ENCODE peak calls at places on chromosomes 2 and 18, in nine cellular contexts. One of them, this sample, is unnamed. For H3K4me1, the result is how much of the 10 kb centered on the place peaks cover.

GRCh38 chr2:12928197-12928596 is 211.5 kb downstream of the TRIB2 start:
- DNase-seq in hepatocyte: peak
- DNase-seq in neural progenitor cell: no peak
- DNase-seq in GM23248: peak
- DNase-seq in OCI-LY7: no peak
- DNase-seq in GM23338: no peak
- DNase-seq in PC-3: peak
- DNase-seq in HCT116: no peak
- DNase-seq in SK-N-SH: peak
- DNase-seq in this sample: no peak

GRCh38 chr18:45764000-45764686 is 40.2 kb downstream of the SLC14A1 start:
- DNase-seq in hepatocyte: no peak
- DNase-seq in neural progenitor cell: no peak
- DNase-seq in GM23248: no peak
- DNase-seq in OCI-LY7: no peak
- DNase-seq in GM23338: no peak
- DNase-seq in PC-3: peak
- DNase-seq in HCT116: no peak
- DNase-seq in SK-N-SH: no peak
- DNase-seq in this sample: no peak

GRCh38 chr2:73291093-73291460 is 2.3 kb downstream of the EGR4 start:
- DNase-seq in hepatocyte: peak
- DNase-seq in neural progenitor cell: peak
- DNase-seq in GM23248: peak
- DNase-seq in OCI-LY7: no peak
- DNase-seq in GM23338: peak
- DNase-seq in PC-3: peak
- DNase-seq in HCT116: no peak
- DNase-seq in SK-N-SH: peak
- DNase-seq in this sample: peak

GRCh38 chr2:133972786-133973185 is 281.1 kb upstream of the MGAT5 start:
- DNase-seq in hepatocyte: no peak
- DNase-seq in neural progenitor cell: no peak
- DNase-seq in GM23248: peak
- DNase-seq in OCI-LY7: no peak
- DNase-seq in GM23338: no peak
- DNase-seq in PC-3: no peak
- DNase-seq in HCT116: no peak
- DNase-seq in SK-N-SH: no peak
- DNase-seq in this sample: no peak

GRCh38 chr18:49697757-49698595 is 115.4 kb downstream of the ACAA2 start:
- DNase-seq in hepatocyte: no peak
- DNase-seq in neural progenitor cell: peak
- DNase-seq in GM23248: peak
- DNase-seq in OCI-LY7: no peak
- DNase-seq in GM23338: peak
- DNase-seq in PC-3: peak
- DNase-seq in HCT116: no peak
- DNase-seq in SK-N-SH: no peak
- DNase-seq in this sample: no peak

GRCh38 chr18:67402543-67402942 is 114.0 kb downstream of the DSEL start:
- DNase-seq in hepatocyte: no peak
- DNase-seq in neural progenitor cell: no peak
- DNase-seq in GM23248: peak
- DNase-seq in OCI-LY7: no peak
- DNase-seq in GM23338: no peak
- DNase-seq in PC-3: peak
- DNase-seq in HCT116: no peak
- DNase-seq in SK-N-SH: no peak
- DNase-seq in this sample: no peak

GRCh38 chr2:28702415-28702859 is 49.2 kb upstream of the PPP1CB start:
- DNase-seq in hepatocyte: no peak
- DNase-seq in neural progenitor cell: no peak
- DNase-seq in GM23248: no peak
- DNase-seq in OCI-LY7: no peak
- DNase-seq in GM23338: no peak
- DNase-seq in PC-3: no peak
- DNase-seq in HCT116: no peak
- DNase-seq in SK-N-SH: no peak
- DNase-seq in this sample: no peak

GRCh38 chr18:12907258-12907925 is 23.4 kb upstream of the PTPN2 start:
- DNase-seq in hepatocyte: no peak
- DNase-seq in neural progenitor cell: peak
- DNase-seq in GM23248: peak
- DNase-seq in OCI-LY7: no peak
- DNase-seq in GM23338: no peak
- DNase-seq in PC-3: no peak
- DNase-seq in HCT116: no peak
- DNase-seq in SK-N-SH: no peak
- DNase-seq in this sample: no peak

GRCh38 chr2:45169339-45170190 is 160.3 kb upstream of the SIX2 start:
- DNase-seq in hepatocyte: peak
- DNase-seq in neural progenitor cell: peak
- DNase-seq in GM23248: peak
- DNase-seq in OCI-LY7: no peak
- DNase-seq in GM23338: peak
- DNase-seq in PC-3: peak
- DNase-seq in HCT116: no peak
- DNase-seq in SK-N-SH: peak
- DNase-seq in this sample: peak

DNA sequence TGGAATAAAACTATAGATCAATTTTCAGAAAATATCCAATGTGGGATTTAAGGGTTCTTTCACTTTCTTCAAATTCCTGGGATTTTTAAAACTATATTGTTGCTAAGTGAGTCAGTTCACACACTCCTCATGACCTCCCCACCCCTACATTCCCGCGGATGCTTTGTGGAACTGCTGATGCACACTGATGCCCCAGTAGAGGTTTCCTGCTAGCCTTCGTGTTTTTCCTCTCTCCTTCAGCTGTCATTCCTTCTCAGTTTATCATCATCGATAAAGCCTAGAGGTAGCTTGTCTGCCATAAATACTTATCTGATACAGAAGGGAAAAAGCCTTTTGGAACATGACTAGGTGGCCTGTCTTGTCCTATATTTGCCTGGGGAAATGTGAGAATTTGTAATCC is 67.4 kb upstream of the GALNT5 start:
- DNase-seq in hepatocyte: no peak
- DNase-seq in neural progenitor cell: peak
- DNase-seq in GM23248: peak
- DNase-seq in OCI-LY7: no peak
- DNase-seq in GM23338: no peak
- DNase-seq in PC-3: peak
- DNase-seq in HCT116: no peak
- DNase-seq in SK-N-SH: no peak
- DNase-seq in this sample: no peak
- H2AFZ ChIP-seq in hepatocyte: no peak
- H2AFZ ChIP-seq in neural progenitor cell: no peak
- H2AFZ ChIP-seq in GM23248: peak
- H2AFZ ChIP-seq in OCI-LY7: no peak
- H2AFZ ChIP-seq in GM23338: no peak
- H2AFZ ChIP-seq in PC-3: no peak
- H2AFZ ChIP-seq in HCT116: no peak
- H2AFZ ChIP-seq in SK-N-SH: peak
- H2AFZ ChIP-seq in this sample: no peak

GRCh38 chr2:85324639-85325465 is 2.9 kb downstream of the TGOLN2 start:
- DNase-seq in hepatocyte: peak
- DNase-seq in neural progenitor cell: no peak
- DNase-seq in GM23248: peak
- DNase-seq in OCI-LY7: no peak
- DNase-seq in GM23338: no peak
- DNase-seq in PC-3: no peak
- DNase-seq in HCT116: no peak
- DNase-seq in SK-N-SH: no peak
- DNase-seq in this sample: no peak
- H3K4me1 ChIP-seq in hepatocyte: under half
- H3K4me1 ChIP-seq in neural progenitor cell: under half
- H3K4me1 ChIP-seq in GM23248: under half
- H3K4me1 ChIP-seq in OCI-LY7: under half
- H3K4me1 ChIP-seq in GM23338: under half
- H3K4me1 ChIP-seq in PC-3: under half
- H3K4me1 ChIP-seq in HCT116: under half
- H3K4me1 ChIP-seq in SK-N-SH: under half
- H3K4me1 ChIP-seq in this sample: under half

DNA sequence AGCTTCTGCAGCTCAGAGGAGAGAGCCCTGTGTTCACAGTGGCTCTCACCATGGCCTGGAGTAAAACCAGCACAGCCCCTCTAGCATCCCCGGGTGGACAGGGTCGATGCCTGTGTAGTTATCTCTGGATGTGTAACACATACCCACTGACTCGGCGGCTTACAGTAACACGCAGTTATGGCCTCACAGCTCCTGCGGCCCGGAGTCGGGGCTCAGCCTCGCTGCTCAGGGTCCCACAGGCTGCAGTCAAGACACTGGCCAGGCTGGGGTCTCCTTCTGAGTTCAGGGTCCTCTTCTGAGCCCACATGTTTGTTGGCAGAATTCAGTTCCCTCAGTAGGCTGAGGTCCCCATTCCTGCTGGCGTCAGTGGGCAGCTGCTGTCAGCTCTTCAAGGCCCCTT is 2.5 kb upstream of the RAB17 start:
- DNase-seq in hepatocyte: no peak
- DNase-seq in neural progenitor cell: no peak
- DNase-seq in GM23248: no peak
- DNase-seq in OCI-LY7: no peak
- DNase-seq in GM23338: no peak
- DNase-seq in PC-3: no peak
- DNase-seq in HCT116: no peak
- DNase-seq in SK-N-SH: no peak
- DNase-seq in this sample: no peak
- TF ChIP-seq EZH2phosphoT487 in hepatocyte: no peak
- TF ChIP-seq EZH2phosphoT487 in neural progenitor cell: no peak
- TF ChIP-seq EZH2phosphoT487 in GM23248: no peak
- TF ChIP-seq EZH2phosphoT487 in OCI-LY7: no peak
- TF ChIP-seq EZH2phosphoT487 in GM23338: no peak
- TF ChIP-seq EZH2phosphoT487 in PC-3: no peak
- TF ChIP-seq EZH2phosphoT487 in HCT116: no peak
- TF ChIP-seq EZH2phosphoT487 in SK-N-SH: no peak
- TF ChIP-seq EZH2phosphoT487 in this sample: no peak

GRCh38 chr2:70831861-70832260 is 3.8 kb downstream of the CD207 start:
- DNase-seq in hepatocyte: no peak
- DNase-seq in neural progenitor cell: no peak
- DNase-seq in GM23248: no peak
- DNase-seq in OCI-LY7: no peak
- DNase-seq in GM23338: no peak
- DNase-seq in PC-3: no peak
- DNase-seq in HCT116: no peak
- DNase-seq in SK-N-SH: no peak
- DNase-seq in this sample: no peak
- H2AFZ ChIP-seq in hepatocyte: no peak
- H2AFZ ChIP-seq in neural progenitor cell: no peak
- H2AFZ ChIP-seq in GM23248: no peak
- H2AFZ ChIP-seq in OCI-LY7: no peak
- H2AFZ ChIP-seq in GM23338: no peak
- H2AFZ ChIP-seq in PC-3: no peak
- H2AFZ ChIP-seq in HCT116: no peak
- H2AFZ ChIP-seq in SK-N-SH: no peak
- H2AFZ ChIP-seq in this sample: no peak

GRCh38 chr2:112765251-112765650 is 842 bp upstream of the CKAP2L start:
- DNase-seq in hepatocyte: no peak
- DNase-seq in neural progenitor cell: no peak
- DNase-seq in GM23248: peak
- DNase-seq in OCI-LY7: peak
- DNase-seq in GM23338: no peak
- DNase-seq in PC-3: peak
- DNase-seq in HCT116: no peak
- DNase-seq in SK-N-SH: no peak
- DNase-seq in this sample: peak

GRCh38 chr2:112764071-112765044 is at the start of gene CKAP2L:
- DNase-seq in hepatocyte: peak
- DNase-seq in neural progenitor cell: peak
- DNase-seq in GM23248: peak
- DNase-seq in OCI-LY7: peak
- DNase-seq in GM23338: peak
- DNase-seq in PC-3: peak
- DNase-seq in HCT116: peak
- DNase-seq in SK-N-SH: peak
- DNase-seq in this sample: peak

GRCh38 chr2:112767693-112768380 is 3.4 kb upstream of the CKAP2L start:
- DNase-seq in hepatocyte: no peak
- DNase-seq in neural progenitor cell: no peak
- DNase-seq in GM23248: peak
- DNase-seq in OCI-LY7: no peak
- DNase-seq in GM23338: no peak
- DNase-seq in PC-3: no peak
- DNase-seq in HCT116: no peak
- DNase-seq in SK-N-SH: no peak
- DNase-seq in this sample: peak

GRCh38 chr2:112772322-112772721 is 7.9 kb upstream of the CKAP2L start:
- DNase-seq in hepatocyte: no peak
- DNase-seq in neural progenitor cell: no peak
- DNase-seq in GM23248: no peak
- DNase-seq in OCI-LY7: no peak
- DNase-seq in GM23338: no peak
- DNase-seq in PC-3: no peak
- DNase-seq in HCT116: no peak
- DNase-seq in SK-N-SH: no peak
- DNase-seq in this sample: no peak

DNA sequence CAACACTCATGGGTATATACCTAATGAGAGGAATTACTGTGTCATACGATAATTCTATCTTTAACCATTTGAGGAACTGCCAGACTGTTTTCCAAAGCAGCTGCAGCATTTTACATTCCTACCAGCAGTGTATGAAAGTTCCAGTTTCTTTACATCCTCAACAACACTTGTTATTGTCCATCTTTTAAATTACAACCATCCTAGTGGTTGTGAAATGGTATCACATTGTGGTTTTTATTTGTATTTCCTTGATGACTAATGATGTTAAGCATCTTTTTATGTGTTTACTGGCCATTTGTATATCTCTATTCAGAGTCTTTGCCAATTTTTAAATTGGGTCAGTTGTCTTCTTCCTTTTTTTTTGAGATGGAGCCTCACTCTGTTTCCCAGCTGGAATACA is 4.0 kb upstream of the CKAP2L start:
- DNase-seq in hepatocyte: no peak
- DNase-seq in neural progenitor cell: no peak
- DNase-seq in GM23248: peak
- DNase-seq in OCI-LY7: no peak
- DNase-seq in GM23338: no peak
- DNase-seq in PC-3: peak
- DNase-seq in HCT116: no peak
- DNase-seq in SK-N-SH: no peak
- DNase-seq in this sample: no peak
- H3K4me1 ChIP-seq in hepatocyte: under half
- H3K4me1 ChIP-seq in neural progenitor cell: under half
- H3K4me1 ChIP-seq in GM23248: under half
- H3K4me1 ChIP-seq in OCI-LY7: under half
- H3K4me1 ChIP-seq in GM23338: under half
- H3K4me1 ChIP-seq in PC-3: under half
- H3K4me1 ChIP-seq in HCT116: under half
- H3K4me1 ChIP-seq in SK-N-SH: under half
- H3K4me1 ChIP-seq in this sample: under half

This sample was measured in MM.1S.